ENCODE peak calls at places on chromosomes 13 and 19, in five cellular contexts. G, T, W, H and K are unnamed samples.

GRCh38 chr13:105796081-105796480 is 739.4 kb downstream of the EFNB2 start:
- DNase-seq in T (no peak), G (no peak), H (no peak), W (no peak), K (no peak)

GRCh38 chr13:43054803-43055802 is 31.7 kb downstream of the DNAJC15 start:
- DNase-seq in T (no peak), G (no peak), W (peak; percentile 95), H (peak; percentile 16), K (no peak)

GRCh38 chr19:13099073-13099999 is 3.3 kb downstream of the LYL1 start:
- DNase-seq in W (peak; percentile 75), G (peak; percentile 49), H (no peak), T (peak; percentile 82), K (no peak)

GRCh38 chr19:56162258-56162657 is 13.6 kb upstream of the GALP start:
- DNase-seq in G (no peak), W (no peak), T (no peak), H (no peak), K (no peak)

GRCh38 chr19:19956431-19957075 is 55.8 kb downstream of the ZNF93 start:
- DNase-seq in W (no peak), H (peak; percentile 33), T (no peak), G (no peak), K (no peak)

GRCh38 chr19:14410054-14410774 is 8.9 kb downstream of the DDX39A start:
- DNase-seq in T (no peak), H (no peak), W (no peak), G (no peak), K (no peak)

GRCh38 chr13:37701972-37702371 is 103.4 kb upstream of the POSTN start:
- DNase-seq in T (peak; percentile 67), H (no peak), G (no peak), W (peak; percentile 61), K (no peak)

GRCh38 chr13:40994581-40995230 is 24.4 kb downstream of the ELF1 start:
- DNase-seq in G (no peak), W (no peak), H (no peak), T (no peak), K (no peak)

GRCh38 chr19:7076151-7076550 is 6.6 kb downstream of the ZNF557 start:
- DNase-seq in T (no peak), H (no peak), G (no peak), W (peak; percentile 19), K (no peak)

GRCh38 chr13:103000157-103000556 is 66.1 kb downstream of the SLC10A2 start:
- DNase-seq in T (no peak), H (no peak), W (no peak), G (no peak), K (no peak)

GRCh38 chr13:28584873-28585317 is 74.0 kb upstream of the POMP start:
- DNase-seq in W (no peak), T (no peak), H (no peak), G (no peak), K (no peak)

GRCh38 chr13:97212540-97213146 is 9.5 kb upstream of the MBNL2 start:
- DNase-seq in W (no peak), G (no peak), H (peak; percentile 34), T (no peak), K (no peak)

GRCh38 chr13:48531416-48532145 is 1.3 kb downstream of the RCBTB2 start:
- DNase-seq in T (no peak), G (no peak), H (no peak), W (no peak), K (no peak)

GRCh38 chr13:75934889-75935288 is 298.8 kb downstream of the LMO7 start:
- DNase-seq in T (no peak), G (no peak), H (no peak), W (no peak), K (no peak)

GRCh38 chr13:76512676-76513277 is 373.4 kb downstream of the KCTD12 start:
- DNase-seq in T (no peak), W (no peak), H (no peak), G (no peak), K (no peak)

GRCh38 chr19:13839193-13839937 is 37.6 kb upstream of the NANOS3 start:
- DNase-seq in W (peak; percentile 78), T (peak; percentile 96), H (peak; percentile 97), G (peak; percentile 79), K (no peak)

GRCh38 chr13:96090240-96091101 is 564 bp downstream of the HS6ST3 start:
- DNase-seq in W (peak; percentile 56), T (no peak), G (no peak), H (peak; percentile 57), K (no peak)

GRCh38 chr19:30667227-30667626 is 295.0 kb downstream of the ZNF536 start:
- DNase-seq in W (peak; percentile 24), G (no peak), H (no peak), T (no peak), K (no peak)

GRCh38 chr19:2309734-2310362 is 1.9 kb upstream of the LINGO3 start:
- DNase-seq in H (peak; percentile 89), W (no peak), T (no peak), G (no peak), K (no peak)

GRCh38 chr13:102018716-102019115 is 383.1 kb downstream of the FGF14 start:
- DNase-seq in T (no peak), W (no peak), G (no peak), H (no peak), K (no peak)

GRCh38 chr19:5083547-5083965 is 114.6 kb downstream of the KDM4B start:
- DNase-seq in H (no peak), G (no peak), W (peak; percentile 81), T (peak; percentile 82), K (no peak)

GRCh38 chr13:32309812-32310706 is 5.1 kb downstream of the ZAR1L start:
- DNase-seq in T (no peak), G (no peak), W (no peak), H (peak; percentile 16), K (peak; percentile 32)

GRCh38 chr13:20168396-20168795 is 7.5 kb upstream of the GJA3 start:
- DNase-seq in H (no peak), W (no peak), T (no peak), G (no peak), K (no peak)

GRCh38 chr13:108919036-108919907 is 289.9 kb downstream of the MYO16 start:
- DNase-seq in T (no peak), H (no peak), G (no peak), W (no peak), K (no peak)

GRCh38 chr19:44972802-44973201 is 17.6 kb downstream of the CLPTM1 start:
- DNase-seq in H (no peak), T (no peak), W (no peak), G (no peak), K (no peak)

GRCh38 chr19:52542984-52543664 is 15.7 kb downstream of the ZNF808 start:
- DNase-seq in T (no peak), G (peak; percentile 2), W (no peak), H (no peak), K (no peak)

GRCh38 chr19:12880551-12881171 is 588 bp downstream of the DNASE2 start:
- DNase-seq in T (peak; percentile 81), G (no peak), W (peak; percentile 73), H (peak; percentile 43), K (no peak)